ENCODE peak calls at places on chromosomes 13 and 19, in eight cellular contexts. K is left ventricle myocardium inferior, A is tibial nerve, W is Panc1, F is fibroblast of the aortic adventitia, C is upper lobe of right lung, N is hepatocyte, G is psoas muscle. X is an unnamed sample.

GRCh38 chr13:79631260-79631659 is 150.3 kb downstream of the NDFIP2 start:
- DNase-seq in K (no peak), A (no peak), W (peak), F (peak), C (no peak), N (peak), G (no peak), X (peak)

GRCh38 chr19:12639901-12640613 is 26.5 kb downstream of the MAN2B1 start:
- DNase-seq in K (peak), A (peak), W (peak), F (peak), C (peak), N (peak), G (peak), X (peak)

GRCh38 chr19:36514012-36514612 is 14.0 kb downstream of the ZNF260 start:
- DNase-seq in K (no peak), A (no peak), W (no peak), F (no peak), C (no peak), N (no peak), G (no peak), X (no peak)

GRCh38 chr19:49614096-49614857 is 23.3 kb downstream of the PRR12 start:
- DNase-seq in K (no peak), A (no peak), W (peak), F (peak), C (no peak), N (no peak), G (no peak), X (no peak)

GRCh38 chr13:111382877-111383276 is 62.4 kb downstream of the TEX29 start:
- DNase-seq in K (no peak), A (no peak), W (no peak), F (no peak), C (no peak), N (no peak), G (no peak), X (no peak)

GRCh38 chr13:28820099-28821051 is at the start of gene MTUS2:
- DNase-seq in K (no peak), A (no peak), W (no peak), F (no peak), C (peak), N (peak), G (no peak), X (no peak)

GRCh38 chr19:38736036-38736412 is 8.2 kb downstream of the CAPN12 start:
- DNase-seq in K (peak), A (no peak), W (no peak), F (no peak), C (peak), N (peak), G (no peak), X (no peak)

GRCh38 chr19:45117167-45117594 is 24.2 kb downstream of the PPP1R37 start:
- DNase-seq in K (no peak), A (no peak), W (no peak), F (no peak), C (peak), N (peak), G (no peak), X (no peak)

GRCh38 chr13:66076417-66076816 is 1153.7 kb downstream of the PCDH9 start:
- DNase-seq in K (no peak), A (no peak), W (no peak), F (peak), C (no peak), N (no peak), G (no peak), X (no peak)

GRCh38 chr13:79541426-79542049 is 60.6 kb downstream of the NDFIP2 start:
- DNase-seq in K (no peak), A (peak), W (peak), F (peak), C (no peak), N (peak), G (no peak), X (peak)

GRCh38 chr13:37923236-37923635 is 53.7 kb upstream of the TRPC4 start:
- DNase-seq in K (no peak), A (no peak), W (no peak), F (no peak), C (no peak), N (no peak), G (no peak), X (no peak)

GRCh38 chr13:37929308-37929707 is 59.7 kb upstream of the TRPC4 start:
- DNase-seq in K (no peak), A (no peak), W (no peak), F (no peak), C (no peak), N (no peak), G (no peak), X (no peak)

GRCh38 chr13:37925878-37926473 is 56.4 kb upstream of the TRPC4 start:
- DNase-seq in K (no peak), A (no peak), W (no peak), F (no peak), C (no peak), N (no peak), G (no peak), X (no peak)
- TF ChIP-seq CTCF in K (no peak), A (no peak), W (no peak), F (no peak), C (no peak), N (no peak), G (no peak), X (no peak)

DNA sequence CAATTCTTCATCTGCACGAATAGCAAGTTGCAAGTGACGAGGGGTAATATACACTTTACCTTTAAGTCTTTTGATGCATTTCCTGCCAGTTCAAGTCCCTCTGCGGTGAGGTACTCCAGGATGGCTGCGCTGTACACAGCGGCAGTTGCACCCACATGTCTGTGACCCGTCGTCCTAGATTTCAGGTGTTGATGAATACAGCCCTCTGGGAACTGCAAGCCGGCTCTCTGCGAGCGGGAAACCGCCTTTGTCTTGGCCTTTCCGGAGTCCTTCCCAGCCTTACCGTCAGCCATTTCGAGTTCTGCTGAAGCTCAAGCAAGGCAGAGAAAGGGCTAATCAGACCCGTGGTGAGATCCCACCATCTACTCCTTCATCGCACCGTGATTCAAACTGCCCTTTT is 14.8 kb downstream of the UBAC2 start:
- DNase-seq in K (no peak), A (no peak), W (no peak), F (no peak), C (no peak), N (no peak), G (no peak), X (no peak)
- H3K4me3 ChIP-seq in K (no peak), A (no peak), W (no peak), F (no peak), C (no peak), N (no peak), G (no peak), X (no peak)

GRCh38 chr13:25686831-25687495 is 315.2 kb downstream of the ATP8A2 start:
- DNase-seq in K (no peak), A (no peak), W (no peak), F (no peak), C (no peak), N (no peak), G (no peak), X (no peak)

GRCh38 chr13:25682221-25682620 is 310.4 kb downstream of the ATP8A2 start:
- DNase-seq in K (no peak), A (no peak), W (no peak), F (no peak), C (no peak), N (no peak), G (no peak), X (no peak)

GRCh38 chr13:25683056-25683455 is 311.3 kb downstream of the ATP8A2 start:
- DNase-seq in K (no peak), A (no peak), W (no peak), F (no peak), C (no peak), N (no peak), G (no peak), X (no peak)

GRCh38 chr13:25679936-25680335 is 308.2 kb downstream of the ATP8A2 start:
- DNase-seq in K (no peak), A (no peak), W (no peak), F (no peak), C (no peak), N (no peak), G (no peak), X (no peak)

GRCh38 chr13:25683662-25684370 is 312.0 kb downstream of the ATP8A2 start:
- DNase-seq in K (no peak), A (no peak), W (no peak), F (no peak), C (no peak), N (no peak), G (no peak), X (no peak)
- TF ChIP-seq CTCF in K (no peak), A (no peak), W (no peak), F (no peak), C (no peak), N (no peak), G (no peak), X (no peak)

DNA sequence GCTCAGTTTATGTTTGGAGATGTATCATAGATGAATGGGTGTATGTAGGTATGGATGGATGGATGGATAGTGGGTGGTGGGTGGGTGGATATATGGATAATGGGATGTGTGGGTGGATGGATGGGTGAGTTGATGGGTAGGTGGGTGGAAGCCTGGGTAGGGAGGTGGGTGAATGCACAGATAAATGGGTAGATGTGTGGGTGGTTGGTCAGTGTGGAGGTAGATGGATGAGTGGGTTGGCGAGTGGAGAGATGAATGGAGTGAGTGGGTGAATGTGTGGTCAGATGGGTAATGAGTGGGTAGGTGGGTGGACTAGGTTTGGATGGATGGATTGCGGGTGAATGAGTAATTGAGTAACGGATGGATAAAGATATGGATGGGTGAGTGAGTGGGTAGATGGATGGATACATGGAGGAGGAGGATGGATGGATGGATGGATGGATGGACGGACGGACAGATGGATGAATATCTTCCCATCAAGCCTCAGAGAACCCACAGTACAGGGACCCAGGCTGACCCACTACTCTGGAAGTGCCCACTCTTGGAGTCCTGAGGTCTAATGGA is 13.4 kb downstream of the MEIS3 start:
- DNase-seq in K (no peak), A (no peak), W (no peak), F (no peak), C (no peak), N (no peak), G (no peak), X (no peak)
- H3K4me3 ChIP-seq in K (no peak), A (no peak), W (no peak), F (no peak), C (no peak), N (no peak), G (no peak), X (no peak)

GRCh38 chr13:113398963-113399754 is 35.2 kb upstream of the GRTP1 start:
- DNase-seq in K (no peak), A (no peak), W (no peak), F (peak), C (peak), N (no peak), G (no peak), X (no peak)

GRCh38 chr13:113402471-113403254 is 38.7 kb upstream of the GRTP1 start:
- DNase-seq in K (no peak), A (no peak), W (no peak), F (no peak), C (peak), N (no peak), G (peak), X (no peak)

GRCh38 chr13:113401452-113402415 is 37.8 kb upstream of the GRTP1 start:
- DNase-seq in K (no peak), A (no peak), W (no peak), F (no peak), C (peak), N (no peak), G (no peak), X (no peak)

GRCh38 chr13:113399755-113400149 is 35.8 kb upstream of the GRTP1 start:
- DNase-seq in K (no peak), A (no peak), W (no peak), F (no peak), C (peak), N (no peak), G (peak), X (no peak)

GRCh38 chr13:113400621-113401451 is 36.9 kb upstream of the GRTP1 start:
- DNase-seq in K (peak), A (no peak), W (no peak), F (no peak), C (peak), N (no peak), G (peak), X (no peak)
- TF ChIP-seq CTCF in K (no peak), A (no peak), W (no peak), F (no peak), C (no peak), N (no peak), G (no peak), X (no peak)

DNA sequence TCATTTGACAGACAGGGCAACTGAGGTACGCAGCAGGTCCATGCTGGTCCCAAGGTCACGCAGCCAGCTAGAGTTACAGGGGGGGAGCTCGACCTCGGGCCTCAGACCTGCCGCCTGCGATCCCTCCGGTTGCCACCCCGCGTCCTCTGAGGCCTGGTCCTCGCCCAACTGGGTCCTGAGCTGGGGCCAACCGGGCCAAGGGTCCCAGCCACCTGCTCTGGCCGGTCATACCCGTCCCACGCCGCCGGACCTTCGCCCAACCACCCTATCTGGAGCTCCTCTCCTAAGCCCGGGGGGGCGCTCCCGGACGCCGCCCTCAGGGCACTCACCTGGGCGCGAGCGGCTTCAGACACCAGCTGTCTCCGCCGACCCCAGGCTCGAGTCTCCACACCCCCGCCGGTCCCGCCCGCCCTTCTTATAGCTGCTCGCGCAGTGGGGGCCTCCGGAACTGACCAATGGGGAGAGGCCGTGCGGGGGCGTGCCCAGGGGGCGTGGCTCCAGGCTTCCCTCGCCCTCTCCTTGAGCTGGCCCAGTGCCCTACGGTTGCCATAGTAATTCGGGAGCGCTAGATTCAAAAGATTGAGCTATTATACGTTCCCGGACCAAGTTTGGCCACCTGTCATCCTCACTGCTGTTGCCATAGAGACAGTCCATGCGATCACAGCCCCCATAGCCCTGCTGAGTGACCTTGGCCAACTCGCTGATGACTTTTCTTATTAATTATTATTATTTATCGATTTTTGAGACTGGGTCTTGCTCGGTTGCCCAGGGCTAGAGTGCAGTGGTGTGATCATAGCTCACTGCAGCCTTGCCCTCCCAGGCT is at the start of gene PLIN5:
- DNase-seq in K (peak), A (peak), W (no peak), F (peak), C (peak), N (peak), G (peak), X (no peak)
- H3K4me3 ChIP-seq in K (peak), A (no peak), W (peak), F (no peak), C (peak), N (no peak), G (peak), X (peak)